ENCODE peak calls at places on chromosomes 11 and 22, in four cellular contexts. Z is HEK293T, D is HepG2, J is K562. U is an unnamed sample.

GRCh38 chr22:24434472-24435322 is 7.3 kb downstream of the ADORA2A start:
- DNase-seq in Z (no peak), D (no peak), J (no peak), U (no peak)

GRCh38 chr11:106468091-106468490 is 390.6 kb downstream of the AASDHPPT start:
- DNase-seq in Z (no peak), D (peak; percentile 20), J (no peak), U (no peak)

GRCh38 chr11:95794086-95794485 is 3.8 kb downstream of the CEP57 start:
- DNase-seq in Z (no peak), D (no peak), J (no peak), U (no peak)

GRCh38 chr11:119783466-119784400 is 54.7 kb upstream of the NECTIN1 start:
- DNase-seq in Z (no peak), D (no peak), J (no peak), U (no peak)

GRCh38 chr11:102391549-102392237 is 44.7 kb downstream of the BIRC2 start:
- DNase-seq in Z (no peak), D (no peak), J (no peak), U (no peak)

GRCh38 chr22:20138868-20139267 is 7.3 kb downstream of the ZDHHC8 start:
- DNase-seq in Z (no peak), D (no peak), J (no peak), U (no peak)

GRCh38 chr11:73660497-73661034 is 14.2 kb downstream of the PLEKHB1 start:
- DNase-seq in Z (no peak), D (no peak), J (no peak), U (no peak)

GRCh38 chr22:28999510-29000224 is 62.0 kb downstream of the C22orf31 start:
- DNase-seq in Z (no peak), D (no peak), J (no peak), U (no peak)

GRCh38 chr22:29700206-29700948 is 19.4 kb upstream of the CABP7 start:
- DNase-seq in Z (no peak), D (no peak), J (no peak), U (no peak)

GRCh38 chr22:33382427-33382826 is 324.2 kb upstream of the SYN3 start:
- DNase-seq in Z (no peak), D (no peak), J (no peak), U (no peak)

GRCh38 chr22:45997077-45997774 is 20.3 kb upstream of the WNT7B start:
- DNase-seq in Z (no peak), D (no peak), J (no peak), U (no peak)

GRCh38 chr22:19982991-19983578 is 33.5 kb downstream of the ARVCF start:
- DNase-seq in Z (no peak), D (no peak), J (no peak), U (no peak)

GRCh38 chr11:106668147-106668546 is 350.1 kb downstream of the GUCY1A2 start:
- DNase-seq in Z (no peak), D (no peak), J (no peak), U (no peak)

GRCh38 chr22:36682835-36683234 is 20.7 kb downstream of the CACNG2 start:
- DNase-seq in Z (no peak), D (no peak), J (no peak), U (no peak)

GRCh38 chr11:2271077-2271326 is 614 bp upstream of the ASCL2 start:
- DNase-seq in Z (no peak), D (no peak), J (no peak), U (no peak)

GRCh38 chr11:61666684-61667297 is 13.4 kb upstream of the DAGLA start:
- DNase-seq in Z (no peak), D (peak; percentile 85), J (peak; percentile 7), U (no peak)

GRCh38 chr11:94849836-94850235 is 81.7 kb downstream of the AMOTL1 start:
- DNase-seq in Z (no peak), D (no peak), J (no peak), U (no peak)

GRCh38 chr11:980438-981365 is 55.0 kb downstream of the AP2A2 start:
- DNase-seq in Z (no peak), D (no peak), J (no peak), U (no peak)

GRCh38 chr11:86210898-86211297 is 33.7 kb upstream of the EED start:
- DNase-seq in Z (no peak), D (no peak), J (no peak), U (no peak)

GRCh38 chr11:63564785-63565350 is 1.7 kb upstream of the PLAAT2 start:
- DNase-seq in Z (no peak), D (no peak), J (no peak), U (no peak)

GRCh38 chr11:122661182-122661945 is 5.8 kb downstream of the UBASH3B start:
- DNase-seq in Z (no peak), D (no peak), J (no peak), U (no peak)

GRCh38 chr22:32325811-32326237 is 31.8 kb upstream of the RFPL3 start:
- DNase-seq in Z (no peak), D (no peak), J (no peak), U (peak; percentile 41)

GRCh38 chr22:19892249-19892879 is 37.7 kb upstream of the GNB1L start:
- DNase-seq in Z (no peak), D (peak; percentile 76), J (peak; percentile 87), U (no peak)

GRCh38 chr11:122097419-122098001 is 18.5 kb downstream of the BLID start:
- DNase-seq in Z (no peak), D (no peak), J (no peak), U (no peak)

GRCh38 chr22:36724836-36725235 is 21.3 kb upstream of the CACNG2 start:
- DNase-seq in Z (no peak), D (no peak), J (no peak), U (no peak)

GRCh38 chr11:133889893-133890292 is 44.6 kb upstream of the SPATA19 start:
- DNase-seq in Z (no peak), D (no peak), J (no peak), U (no peak)

GRCh38 chr11:75821202-75821601 is 6.2 kb downstream of the UVRAG start:
- DNase-seq in Z (no peak), D (no peak), J (no peak), U (no peak)

GRCh38 chr11:2662024-2662312 is 37.8 kb downstream of the KCNQ1OT1 start:
- DNase-seq in Z (no peak), D (no peak), J (no peak), U (no peak)

GRCh38 chr11:72330131-72330727 is 86.3 kb upstream of the PHOX2A start:
- DNase-seq in Z (no peak), D (no peak), J (no peak), U (no peak)

GRCh38 chr11:72331761-72332160 is 87.8 kb upstream of the PHOX2A start:
- DNase-seq in Z (no peak), D (no peak), J (no peak), U (no peak)

GRCh38 chr11:72333657-72334056 is 89.7 kb upstream of the PHOX2A start:
- DNase-seq in Z (peak; percentile 30), D (no peak), J (peak; percentile 47), U (peak; percentile 69)

GRCh38 chr11:72326151-72326842 is 82.3 kb upstream of the PHOX2A start:
- DNase-seq in Z (no peak), D (no peak), J (peak; percentile 58), U (no peak)

DNA sequence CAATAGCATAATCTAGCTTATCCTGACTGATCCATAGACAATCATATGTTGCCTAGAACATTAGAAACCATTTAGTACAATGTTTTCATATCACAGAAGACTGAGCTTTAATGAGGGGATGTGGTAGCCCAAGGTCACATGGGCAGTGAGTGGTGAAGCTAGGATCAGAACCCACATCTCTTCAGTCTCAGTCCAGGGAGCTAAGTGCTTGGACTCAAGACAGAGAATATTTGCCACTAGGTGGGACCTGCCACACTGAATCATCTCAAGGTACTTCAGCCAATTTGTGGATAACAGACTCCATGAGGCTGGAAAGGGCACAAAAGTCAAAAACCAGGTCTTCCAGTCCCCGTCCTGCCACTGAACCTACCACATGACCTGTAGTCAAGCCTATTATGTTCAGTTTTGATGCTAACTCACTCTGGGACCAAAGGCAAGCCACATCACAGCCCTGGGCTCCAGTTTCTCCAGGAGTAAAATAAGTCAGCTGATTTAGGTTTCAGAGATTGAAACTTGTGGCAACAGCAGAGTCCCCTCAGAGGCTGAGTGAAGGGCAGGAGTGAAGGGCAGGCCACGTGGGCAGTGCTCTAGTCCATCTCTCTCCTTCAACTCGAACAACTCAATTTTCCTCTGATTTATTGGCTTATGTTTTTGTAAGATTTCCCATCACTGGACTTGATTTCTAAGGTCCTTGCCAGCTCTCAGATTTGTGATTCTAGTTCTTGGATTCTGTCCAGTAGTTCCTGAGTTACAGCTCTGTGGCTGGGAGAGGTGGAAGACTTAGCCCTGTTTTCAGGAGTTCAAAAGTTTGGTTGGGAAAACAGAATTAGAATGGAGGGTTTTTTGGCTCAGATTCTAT is 84.6 kb upstream of the PHOX2A start:
- DNase-seq in Z (no peak), D (no peak), J (no peak), U (no peak)
- TF ChIP-seq ELF4 in Z (no peak), D (no peak), J (no peak), U (no peak)

GRCh38 chr11:78190374-78190773 is 1.7 kb downstream of the USP35 start:
- DNase-seq in Z (no peak), D (no peak), J (no peak), U (no peak)

GRCh38 chr11:78188809-78189724 is at the start of gene USP35:
- DNase-seq in Z (no peak), D (no peak), J (no peak), U (no peak)

GRCh38 chr11:78189851-78190250 is 1.1 kb downstream of the USP35 start:
- DNase-seq in Z (no peak), D (no peak), J (no peak), U (no peak)

GRCh38 chr11:78187366-78188011 is 937 bp downstream of the KCTD21 start:
- DNase-seq in Z (no peak), D (no peak), J (no peak), U (no peak)

GRCh38 chr11:78188012-78188808 is at the start of gene KCTD21:
- DNase-seq in Z (peak; percentile 98), D (peak; percentile 92), J (peak; percentile 97), U (peak; percentile 97)
- TF ChIP-seq ELF4 in Z (no peak), D (no peak), J (no peak), U (no peak)

DNA sequence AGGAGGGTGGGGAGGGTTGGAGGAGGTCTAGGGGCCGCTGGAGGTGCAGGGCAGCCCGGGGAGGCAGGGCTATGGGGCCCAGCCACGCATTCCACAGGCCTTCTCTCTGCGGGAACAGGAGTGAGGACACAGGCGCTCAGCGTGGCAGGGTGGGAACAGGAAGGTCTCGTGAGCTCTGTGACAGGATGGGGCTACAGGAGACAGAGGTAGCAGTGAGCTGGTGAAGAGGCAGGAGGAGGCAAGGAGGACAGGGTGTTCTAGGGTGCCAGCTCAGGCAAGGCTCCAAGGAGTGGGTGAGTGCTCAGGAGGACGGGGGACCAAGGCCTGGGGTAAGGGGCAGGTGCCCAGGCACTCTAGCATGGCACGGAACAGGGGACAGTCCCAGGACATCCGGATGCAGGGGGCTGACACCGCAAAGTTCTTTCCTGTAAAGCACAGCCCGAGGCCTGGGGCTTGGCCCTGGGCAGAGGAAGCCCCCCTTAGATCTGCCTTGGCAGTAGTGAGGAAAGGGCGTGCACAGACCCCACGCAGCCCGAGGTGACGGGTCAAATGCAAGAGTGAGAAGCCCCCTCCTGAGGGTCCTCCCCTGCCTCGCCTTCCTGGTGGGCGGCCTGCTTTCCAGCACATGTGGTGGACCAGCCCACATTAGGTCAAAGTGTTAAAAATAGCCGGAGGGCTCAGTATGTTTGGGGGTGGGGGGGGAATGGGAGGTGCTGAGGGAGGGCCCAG is 4.7 kb upstream of the NEAT1 start:
- DNase-seq in Z (no peak), D (no peak), J (peak; percentile 73), U (no peak)
- TF ChIP-seq ELF4 in Z (no peak), D (no peak), J (no peak), U (no peak)

DNA sequence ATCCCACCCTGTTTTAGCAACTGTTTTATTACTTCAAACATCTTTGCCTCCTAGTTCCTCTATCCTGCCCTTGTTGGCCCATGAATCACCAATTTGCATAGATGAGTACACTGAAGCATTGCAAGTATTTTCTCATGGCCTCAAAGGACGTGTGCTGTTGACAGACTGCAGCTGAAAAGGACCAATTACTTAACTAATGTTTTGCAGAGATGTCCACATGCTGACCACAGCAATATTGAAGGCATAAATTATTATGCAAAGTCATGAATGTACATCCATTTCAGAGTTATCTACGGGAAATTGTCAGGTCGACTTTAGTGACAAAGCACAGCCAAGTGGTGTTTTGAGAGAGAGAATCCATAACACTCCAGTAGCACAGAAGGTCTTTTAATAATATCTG is 64.8 kb downstream of the CADM1 start:
- DNase-seq in Z (no peak), D (no peak), J (no peak), U (no peak)
- TF ChIP-seq ELF4 in Z (no peak), D (no peak), J (no peak), U (no peak)